ENCODE peak calls at places on chromosomes 2 and 18, in eight cellular contexts. One of them, this sample, is unnamed.
A peak's percentile ranks its signal among the peaks of the same experiment; 100 is the strongest.

GRCh38 chr18:23943104-23943503 is 71.5 kb upstream of the TTC39C start:
- DNase-seq in stimulated activated CD8-positive, alpha-beta memory T cell treated with anti-CD3 and anti-CD28 coated beads, Interleukin-15, amount 100 ng/mL, for 24 hours: no peak
- DNase-seq in substantia nigra: no peak
- DNase-seq in NCI-H1048: no peak
- DNase-seq in activated CD4-positive, alpha-beta T cell treated with anti-CD3 and anti-CD28 coated beads, Interleukin-2, amount 50 U/mL, for 1 hour: no peak
- DNase-seq in frontal cortex: no peak
- DNase-seq in cardiac muscle cell: no peak
- DNase-seq in right atrium auricular region: no peak
- DNase-seq in this sample: no peak

GRCh38 chr2:125224830-125225229 is 1199.7 kb downstream of the CNTNAP5 start:
- DNase-seq in substantia nigra: no peak
- DNase-seq in NCI-H1048: no peak
- DNase-seq in stimulated activated CD8-positive, alpha-beta memory T cell treated with anti-CD3 and anti-CD28 coated beads, Interleukin-15, amount 100 ng/mL, for 24 hours: no peak
- DNase-seq in frontal cortex: no peak
- DNase-seq in cardiac muscle cell: no peak
- DNase-seq in right atrium auricular region: no peak
- DNase-seq in activated CD4-positive, alpha-beta T cell treated with anti-CD3 and anti-CD28 coated beads, Interleukin-2, amount 50 U/mL, for 1 hour: no peak
- DNase-seq in this sample: no peak

GRCh38 chr2:27078267-27079194 is at the start of gene EMILIN1:
- DNase-seq in substantia nigra: peak; percentile 42
- DNase-seq in stimulated activated CD8-positive, alpha-beta memory T cell treated with anti-CD3 and anti-CD28 coated beads, Interleukin-15, amount 100 ng/mL, for 24 hours: no peak
- DNase-seq in activated CD4-positive, alpha-beta T cell treated with anti-CD3 and anti-CD28 coated beads, Interleukin-2, amount 50 U/mL, for 1 hour: no peak
- DNase-seq in right atrium auricular region: peak; percentile 85
- DNase-seq in cardiac muscle cell: peak; percentile 99
- DNase-seq in frontal cortex: peak; percentile 67
- DNase-seq in NCI-H1048: no peak
- DNase-seq in this sample: no peak

GRCh38 chr2:4381049-4381448 is 677.7 kb downstream of the DCDC2C start:
- DNase-seq in activated CD4-positive, alpha-beta T cell treated with anti-CD3 and anti-CD28 coated beads, Interleukin-2, amount 50 U/mL, for 1 hour: no peak
- DNase-seq in substantia nigra: no peak
- DNase-seq in frontal cortex: no peak
- DNase-seq in cardiac muscle cell: no peak
- DNase-seq in stimulated activated CD8-positive, alpha-beta memory T cell treated with anti-CD3 and anti-CD28 coated beads, Interleukin-15, amount 100 ng/mL, for 24 hours: no peak
- DNase-seq in right atrium auricular region: no peak
- DNase-seq in NCI-H1048: no peak
- DNase-seq in this sample: no peak

GRCh38 chr2:15448242-15448839 is 112.8 kb downstream of the NBAS start:
- DNase-seq in stimulated activated CD8-positive, alpha-beta memory T cell treated with anti-CD3 and anti-CD28 coated beads, Interleukin-15, amount 100 ng/mL, for 24 hours: no peak
- DNase-seq in NCI-H1048: no peak
- DNase-seq in frontal cortex: no peak
- DNase-seq in substantia nigra: no peak
- DNase-seq in right atrium auricular region: no peak
- DNase-seq in cardiac muscle cell: no peak
- DNase-seq in activated CD4-positive, alpha-beta T cell treated with anti-CD3 and anti-CD28 coated beads, Interleukin-2, amount 50 U/mL, for 1 hour: no peak
- DNase-seq in this sample: no peak

GRCh38 chr2:23363268-23363667 is 21.7 kb upstream of the KLHL29 start:
- DNase-seq in NCI-H1048: no peak
- DNase-seq in frontal cortex: no peak
- DNase-seq in right atrium auricular region: no peak
- DNase-seq in substantia nigra: no peak
- DNase-seq in stimulated activated CD8-positive, alpha-beta memory T cell treated with anti-CD3 and anti-CD28 coated beads, Interleukin-15, amount 100 ng/mL, for 24 hours: no peak
- DNase-seq in cardiac muscle cell: no peak
- DNase-seq in activated CD4-positive, alpha-beta T cell treated with anti-CD3 and anti-CD28 coated beads, Interleukin-2, amount 50 U/mL, for 1 hour: no peak
- DNase-seq in this sample: no peak

GRCh38 chr18:11950824-11951223 is 30.5 kb upstream of the IMPA2 start:
- DNase-seq in cardiac muscle cell: no peak
- DNase-seq in substantia nigra: no peak
- DNase-seq in frontal cortex: no peak
- DNase-seq in stimulated activated CD8-positive, alpha-beta memory T cell treated with anti-CD3 and anti-CD28 coated beads, Interleukin-15, amount 100 ng/mL, for 24 hours: no peak
- DNase-seq in right atrium auricular region: no peak
- DNase-seq in NCI-H1048: no peak
- DNase-seq in activated CD4-positive, alpha-beta T cell treated with anti-CD3 and anti-CD28 coated beads, Interleukin-2, amount 50 U/mL, for 1 hour: no peak
- DNase-seq in this sample: no peak

GRCh38 chr2:12314119-12314735 is 402.5 kb upstream of the TRIB2 start:
- DNase-seq in right atrium auricular region: no peak
- DNase-seq in cardiac muscle cell: no peak
- DNase-seq in activated CD4-positive, alpha-beta T cell treated with anti-CD3 and anti-CD28 coated beads, Interleukin-2, amount 50 U/mL, for 1 hour: no peak
- DNase-seq in substantia nigra: no peak
- DNase-seq in frontal cortex: no peak
- DNase-seq in stimulated activated CD8-positive, alpha-beta memory T cell treated with anti-CD3 and anti-CD28 coated beads, Interleukin-15, amount 100 ng/mL, for 24 hours: no peak
- DNase-seq in NCI-H1048: no peak
- DNase-seq in this sample: no peak

GRCh38 chr2:13654416-13654815 is 937.7 kb downstream of the TRIB2 start:
- DNase-seq in right atrium auricular region: no peak
- DNase-seq in frontal cortex: no peak
- DNase-seq in activated CD4-positive, alpha-beta T cell treated with anti-CD3 and anti-CD28 coated beads, Interleukin-2, amount 50 U/mL, for 1 hour: no peak
- DNase-seq in stimulated activated CD8-positive, alpha-beta memory T cell treated with anti-CD3 and anti-CD28 coated beads, Interleukin-15, amount 100 ng/mL, for 24 hours: no peak
- DNase-seq in cardiac muscle cell: no peak
- DNase-seq in NCI-H1048: no peak
- DNase-seq in substantia nigra: no peak
- DNase-seq in this sample: no peak

GRCh38 chr2:156466739-156467405 is 30.7 kb downstream of the GPD2 start:
- DNase-seq in stimulated activated CD8-positive, alpha-beta memory T cell treated with anti-CD3 and anti-CD28 coated beads, Interleukin-15, amount 100 ng/mL, for 24 hours: no peak
- DNase-seq in frontal cortex: no peak
- DNase-seq in right atrium auricular region: peak; percentile 62
- DNase-seq in cardiac muscle cell: peak; percentile 66
- DNase-seq in activated CD4-positive, alpha-beta T cell treated with anti-CD3 and anti-CD28 coated beads, Interleukin-2, amount 50 U/mL, for 1 hour: no peak
- DNase-seq in substantia nigra: no peak
- DNase-seq in NCI-H1048: no peak
- DNase-seq in this sample: no peak

GRCh38 chr18:48781990-48782368 is 168.8 kb downstream of the SMAD7 start:
- DNase-seq in frontal cortex: no peak
- DNase-seq in stimulated activated CD8-positive, alpha-beta memory T cell treated with anti-CD3 and anti-CD28 coated beads, Interleukin-15, amount 100 ng/mL, for 24 hours: no peak
- DNase-seq in right atrium auricular region: no peak
- DNase-seq in NCI-H1048: no peak
- DNase-seq in cardiac muscle cell: no peak
- DNase-seq in activated CD4-positive, alpha-beta T cell treated with anti-CD3 and anti-CD28 coated beads, Interleukin-2, amount 50 U/mL, for 1 hour: no peak
- DNase-seq in substantia nigra: no peak
- DNase-seq in this sample: no peak

GRCh38 chr2:64987001-64987962 is 1.9 kb upstream of the SLC1A4 start:
- DNase-seq in right atrium auricular region: no peak
- DNase-seq in cardiac muscle cell: peak; percentile 29
- DNase-seq in activated CD4-positive, alpha-beta T cell treated with anti-CD3 and anti-CD28 coated beads, Interleukin-2, amount 50 U/mL, for 1 hour: no peak
- DNase-seq in frontal cortex: no peak
- DNase-seq in NCI-H1048: peak; percentile 3
- DNase-seq in stimulated activated CD8-positive, alpha-beta memory T cell treated with anti-CD3 and anti-CD28 coated beads, Interleukin-15, amount 100 ng/mL, for 24 hours: no peak
- DNase-seq in substantia nigra: no peak
- DNase-seq in this sample: no peak

GRCh38 chr2:239778042-239778811 is 246.9 kb downstream of the NDUFA10 start:
- DNase-seq in NCI-H1048: no peak
- DNase-seq in substantia nigra: no peak
- DNase-seq in activated CD4-positive, alpha-beta T cell treated with anti-CD3 and anti-CD28 coated beads, Interleukin-2, amount 50 U/mL, for 1 hour: no peak
- DNase-seq in cardiac muscle cell: no peak
- DNase-seq in frontal cortex: no peak
- DNase-seq in stimulated activated CD8-positive, alpha-beta memory T cell treated with anti-CD3 and anti-CD28 coated beads, Interleukin-15, amount 100 ng/mL, for 24 hours: no peak
- DNase-seq in right atrium auricular region: no peak
- DNase-seq in this sample: no peak

GRCh38 chr2:178194600-178195389 is 483 bp downstream of the OSBPL6 start:
- DNase-seq in stimulated activated CD8-positive, alpha-beta memory T cell treated with anti-CD3 and anti-CD28 coated beads, Interleukin-15, amount 100 ng/mL, for 24 hours: no peak
- DNase-seq in cardiac muscle cell: peak; percentile 69
- DNase-seq in NCI-H1048: no peak
- DNase-seq in activated CD4-positive, alpha-beta T cell treated with anti-CD3 and anti-CD28 coated beads, Interleukin-2, amount 50 U/mL, for 1 hour: no peak
- DNase-seq in substantia nigra: no peak
- DNase-seq in right atrium auricular region: no peak
- DNase-seq in frontal cortex: peak; percentile 43
- DNase-seq in this sample: no peak

GRCh38 chr2:37648316-37649011 is 23.0 kb downstream of the CDC42EP3 start:
- DNase-seq in stimulated activated CD8-positive, alpha-beta memory T cell treated with anti-CD3 and anti-CD28 coated beads, Interleukin-15, amount 100 ng/mL, for 24 hours: no peak
- DNase-seq in substantia nigra: no peak
- DNase-seq in cardiac muscle cell: peak; percentile 38
- DNase-seq in activated CD4-positive, alpha-beta T cell treated with anti-CD3 and anti-CD28 coated beads, Interleukin-2, amount 50 U/mL, for 1 hour: peak; percentile 37
- DNase-seq in NCI-H1048: no peak
- DNase-seq in frontal cortex: no peak
- DNase-seq in right atrium auricular region: no peak
- DNase-seq in this sample: no peak

GRCh38 chr2:219178377-219179175 is 501 bp downstream of the RETREG2 start:
- DNase-seq in substantia nigra: no peak
- DNase-seq in activated CD4-positive, alpha-beta T cell treated with anti-CD3 and anti-CD28 coated beads, Interleukin-2, amount 50 U/mL, for 1 hour: peak; percentile 22
- DNase-seq in cardiac muscle cell: peak; percentile 47
- DNase-seq in stimulated activated CD8-positive, alpha-beta memory T cell treated with anti-CD3 and anti-CD28 coated beads, Interleukin-15, amount 100 ng/mL, for 24 hours: no peak
- DNase-seq in right atrium auricular region: peak; percentile 60
- DNase-seq in frontal cortex: no peak
- DNase-seq in NCI-H1048: no peak
- DNase-seq in this sample: no peak

GRCh38 chr2:100891911-100892642 is 72.1 kb downstream of the NPAS2 start:
- DNase-seq in NCI-H1048: no peak
- DNase-seq in right atrium auricular region: no peak
- DNase-seq in stimulated activated CD8-positive, alpha-beta memory T cell treated with anti-CD3 and anti-CD28 coated beads, Interleukin-15, amount 100 ng/mL, for 24 hours: no peak
- DNase-seq in activated CD4-positive, alpha-beta T cell treated with anti-CD3 and anti-CD28 coated beads, Interleukin-2, amount 50 U/mL, for 1 hour: no peak
- DNase-seq in frontal cortex: no peak
- DNase-seq in cardiac muscle cell: peak; percentile 65
- DNase-seq in substantia nigra: no peak
- DNase-seq in this sample: no peak

GRCh38 chr2:240126731-240127130 is 9.4 kb downstream of the COPS9 start:
- DNase-seq in right atrium auricular region: no peak
- DNase-seq in NCI-H1048: no peak
- DNase-seq in substantia nigra: no peak
- DNase-seq in activated CD4-positive, alpha-beta T cell treated with anti-CD3 and anti-CD28 coated beads, Interleukin-2, amount 50 U/mL, for 1 hour: no peak
- DNase-seq in cardiac muscle cell: no peak
- DNase-seq in frontal cortex: no peak
- DNase-seq in stimulated activated CD8-positive, alpha-beta memory T cell treated with anti-CD3 and anti-CD28 coated beads, Interleukin-15, amount 100 ng/mL, for 24 hours: no peak
- DNase-seq in this sample: no peak

GRCh38 chr2:142150453-142150852 is 19.6 kb upstream of the LRP1B start:
- DNase-seq in stimulated activated CD8-positive, alpha-beta memory T cell treated with anti-CD3 and anti-CD28 coated beads, Interleukin-15, amount 100 ng/mL, for 24 hours: no peak
- DNase-seq in activated CD4-positive, alpha-beta T cell treated with anti-CD3 and anti-CD28 coated beads, Interleukin-2, amount 50 U/mL, for 1 hour: no peak
- DNase-seq in cardiac muscle cell: no peak
- DNase-seq in right atrium auricular region: no peak
- DNase-seq in NCI-H1048: no peak
- DNase-seq in substantia nigra: no peak
- DNase-seq in frontal cortex: no peak
- DNase-seq in this sample: no peak

GRCh38 chr2:30048636-30049175 is 98.1 kb upstream of the YPEL5 start:
- DNase-seq in right atrium auricular region: no peak
- DNase-seq in frontal cortex: no peak
- DNase-seq in substantia nigra: no peak
- DNase-seq in NCI-H1048: no peak
- DNase-seq in cardiac muscle cell: no peak
- DNase-seq in activated CD4-positive, alpha-beta T cell treated with anti-CD3 and anti-CD28 coated beads, Interleukin-2, amount 50 U/mL, for 1 hour: no peak
- DNase-seq in stimulated activated CD8-positive, alpha-beta memory T cell treated with anti-CD3 and anti-CD28 coated beads, Interleukin-15, amount 100 ng/mL, for 24 hours: no peak
- DNase-seq in this sample: no peak

GRCh38 chr2:100052645-100053044 is 89.7 kb downstream of the AFF3 start:
- DNase-seq in substantia nigra: no peak
- DNase-seq in stimulated activated CD8-positive, alpha-beta memory T cell treated with anti-CD3 and anti-CD28 coated beads, Interleukin-15, amount 100 ng/mL, for 24 hours: no peak
- DNase-seq in NCI-H1048: no peak
- DNase-seq in cardiac muscle cell: no peak
- DNase-seq in right atrium auricular region: no peak
- DNase-seq in frontal cortex: no peak
- DNase-seq in activated CD4-positive, alpha-beta T cell treated with anti-CD3 and anti-CD28 coated beads, Interleukin-2, amount 50 U/mL, for 1 hour: no peak
- DNase-seq in this sample: no peak

GRCh38 chr2:232273903-232274598 is 104.5 kb upstream of the ALPP start:
- DNase-seq in activated CD4-positive, alpha-beta T cell treated with anti-CD3 and anti-CD28 coated beads, Interleukin-2, amount 50 U/mL, for 1 hour: no peak
- DNase-seq in right atrium auricular region: no peak
- DNase-seq in stimulated activated CD8-positive, alpha-beta memory T cell treated with anti-CD3 and anti-CD28 coated beads, Interleukin-15, amount 100 ng/mL, for 24 hours: no peak
- DNase-seq in NCI-H1048: no peak
- DNase-seq in substantia nigra: no peak
- DNase-seq in cardiac muscle cell: no peak
- DNase-seq in frontal cortex: no peak
- DNase-seq in this sample: no peak

GRCh38 chr2:119439574-119440500 is 8.2 kb downstream of the TMEM37 start:
- DNase-seq in frontal cortex: no peak
- DNase-seq in activated CD4-positive, alpha-beta T cell treated with anti-CD3 and anti-CD28 coated beads, Interleukin-2, amount 50 U/mL, for 1 hour: no peak
- DNase-seq in NCI-H1048: no peak
- DNase-seq in right atrium auricular region: no peak
- DNase-seq in substantia nigra: no peak
- DNase-seq in cardiac muscle cell: no peak
- DNase-seq in stimulated activated CD8-positive, alpha-beta memory T cell treated with anti-CD3 and anti-CD28 coated beads, Interleukin-15, amount 100 ng/mL, for 24 hours: no peak
- DNase-seq in this sample: no peak

GRCh38 chr2:73283545-73284295 is 558 bp downstream of the FBXO41 start:
- DNase-seq in stimulated activated CD8-positive, alpha-beta memory T cell treated with anti-CD3 and anti-CD28 coated beads, Interleukin-15, amount 100 ng/mL, for 24 hours: no peak
- DNase-seq in activated CD4-positive, alpha-beta T cell treated with anti-CD3 and anti-CD28 coated beads, Interleukin-2, amount 50 U/mL, for 1 hour: no peak
- DNase-seq in right atrium auricular region: no peak
- DNase-seq in substantia nigra: no peak
- DNase-seq in cardiac muscle cell: no peak
- DNase-seq in frontal cortex: no peak
- DNase-seq in NCI-H1048: no peak
- DNase-seq in this sample: no peak

GRCh38 chr2:181340891-181341290 is 116.3 kb upstream of the ITGA4 start:
- DNase-seq in substantia nigra: no peak
- DNase-seq in NCI-H1048: no peak
- DNase-seq in cardiac muscle cell: no peak
- DNase-seq in stimulated activated CD8-positive, alpha-beta memory T cell treated with anti-CD3 and anti-CD28 coated beads, Interleukin-15, amount 100 ng/mL, for 24 hours: no peak
- DNase-seq in frontal cortex: no peak
- DNase-seq in activated CD4-positive, alpha-beta T cell treated with anti-CD3 and anti-CD28 coated beads, Interleukin-2, amount 50 U/mL, for 1 hour: no peak
- DNase-seq in right atrium auricular region: no peak
- DNase-seq in this sample: no peak

GRCh38 chr2:238120463-238121298 is 17.8 kb upstream of the KLHL30 start:
- DNase-seq in NCI-H1048: no peak
- DNase-seq in activated CD4-positive, alpha-beta T cell treated with anti-CD3 and anti-CD28 coated beads, Interleukin-2, amount 50 U/mL, for 1 hour: no peak
- DNase-seq in frontal cortex: no peak
- DNase-seq in cardiac muscle cell: peak; percentile 63
- DNase-seq in right atrium auricular region: no peak
- DNase-seq in stimulated activated CD8-positive, alpha-beta memory T cell treated with anti-CD3 and anti-CD28 coated beads, Interleukin-15, amount 100 ng/mL, for 24 hours: no peak
- DNase-seq in substantia nigra: no peak
- DNase-seq in this sample: no peak

GRCh38 chr2:197137234-197137633 is 173.3 kb downstream of the ANKRD44 start:
- DNase-seq in frontal cortex: no peak
- DNase-seq in NCI-H1048: no peak
- DNase-seq in right atrium auricular region: no peak
- DNase-seq in stimulated activated CD8-positive, alpha-beta memory T cell treated with anti-CD3 and anti-CD28 coated beads, Interleukin-15, amount 100 ng/mL, for 24 hours: no peak
- DNase-seq in substantia nigra: no peak
- DNase-seq in cardiac muscle cell: peak; percentile 46
- DNase-seq in activated CD4-positive, alpha-beta T cell treated with anti-CD3 and anti-CD28 coated beads, Interleukin-2, amount 50 U/mL, for 1 hour: no peak
- DNase-seq in this sample: no peak

GRCh38 chr2:71281950-71282349 is 49.6 kb upstream of the ZNF638 start:
- DNase-seq in right atrium auricular region: no peak
- DNase-seq in cardiac muscle cell: no peak
- DNase-seq in stimulated activated CD8-positive, alpha-beta memory T cell treated with anti-CD3 and anti-CD28 coated beads, Interleukin-15, amount 100 ng/mL, for 24 hours: no peak
- DNase-seq in frontal cortex: no peak
- DNase-seq in activated CD4-positive, alpha-beta T cell treated with anti-CD3 and anti-CD28 coated beads, Interleukin-2, amount 50 U/mL, for 1 hour: no peak
- DNase-seq in substantia nigra: no peak
- DNase-seq in NCI-H1048: no peak
- DNase-seq in this sample: no peak

GRCh38 chr2:74690571-74690970 is 36.5 kb downstream of the SEMA4F start:
- DNase-seq in activated CD4-positive, alpha-beta T cell treated with anti-CD3 and anti-CD28 coated beads, Interleukin-2, amount 50 U/mL, for 1 hour: no peak
- DNase-seq in substantia nigra: no peak
- DNase-seq in right atrium auricular region: no peak
- DNase-seq in stimulated activated CD8-positive, alpha-beta memory T cell treated with anti-CD3 and anti-CD28 coated beads, Interleukin-15, amount 100 ng/mL, for 24 hours: no peak
- DNase-seq in NCI-H1048: peak; percentile 14
- DNase-seq in frontal cortex: peak; percentile 24
- DNase-seq in cardiac muscle cell: peak; percentile 81
- DNase-seq in this sample: no peak

GRCh38 chr18:3186678-3187658 is 32.8 kb downstream of the MYOM1 start:
- DNase-seq in frontal cortex: no peak
- DNase-seq in stimulated activated CD8-positive, alpha-beta memory T cell treated with anti-CD3 and anti-CD28 coated beads, Interleukin-15, amount 100 ng/mL, for 24 hours: no peak
- DNase-seq in substantia nigra: no peak
- DNase-seq in activated CD4-positive, alpha-beta T cell treated with anti-CD3 and anti-CD28 coated beads, Interleukin-2, amount 50 U/mL, for 1 hour: no peak
- DNase-seq in right atrium auricular region: no peak
- DNase-seq in cardiac muscle cell: peak; percentile 73
- DNase-seq in NCI-H1048: no peak
- DNase-seq in this sample: no peak

GRCh38 chr2:179812501-179812900 is 48.9 kb downstream of the ZNF385B start:
- DNase-seq in activated CD4-positive, alpha-beta T cell treated with anti-CD3 and anti-CD28 coated beads, Interleukin-2, amount 50 U/mL, for 1 hour: no peak
- DNase-seq in substantia nigra: no peak
- DNase-seq in NCI-H1048: no peak
- DNase-seq in right atrium auricular region: no peak
- DNase-seq in cardiac muscle cell: no peak
- DNase-seq in frontal cortex: no peak
- DNase-seq in stimulated activated CD8-positive, alpha-beta memory T cell treated with anti-CD3 and anti-CD28 coated beads, Interleukin-15, amount 100 ng/mL, for 24 hours: no peak
- DNase-seq in this sample: no peak

GRCh38 chr2:86397989-86398388 is 43.2 kb upstream of the KDM3A start:
- DNase-seq in stimulated activated CD8-positive, alpha-beta memory T cell treated with anti-CD3 and anti-CD28 coated beads, Interleukin-15, amount 100 ng/mL, for 24 hours: no peak
- DNase-seq in NCI-H1048: no peak
- DNase-seq in right atrium auricular region: no peak
- DNase-seq in cardiac muscle cell: no peak
- DNase-seq in frontal cortex: no peak
- DNase-seq in activated CD4-positive, alpha-beta T cell treated with anti-CD3 and anti-CD28 coated beads, Interleukin-2, amount 50 U/mL, for 1 hour: no peak
- DNase-seq in substantia nigra: no peak
- DNase-seq in this sample: no peak

This sample was measured in activated B cell treated with CpG ODN at 0.5 μM for 24 hours.